ENCODE peak calls at places on chromosomes 12 and 14, in seven cellular contexts. One of them, this sample, is unnamed.

GRCh38 chr12:25761356-25761755 is 197.1 kb upstream of the RASSF8 start:
- DNase-seq in GM23248: no peak
- DNase-seq in HCT116: no peak
- DNase-seq in GM23338: no peak
- DNase-seq in MM.1S: no peak
- DNase-seq in PC-3: peak
- DNase-seq in SK-N-SH: no peak
- DNase-seq in this sample: no peak

GRCh38 chr14:53509227-53509822 is 356.2 kb upstream of the DDHD1 start:
- DNase-seq in GM23248: peak
- DNase-seq in HCT116: no peak
- DNase-seq in GM23338: no peak
- DNase-seq in MM.1S: no peak
- DNase-seq in PC-3: peak
- DNase-seq in SK-N-SH: no peak
- DNase-seq in this sample: peak

GRCh38 chr14:102095871-102096568 is 9.2 kb upstream of the HSP90AA1 start:
- DNase-seq in GM23248: no peak
- DNase-seq in HCT116: no peak
- DNase-seq in GM23338: peak
- DNase-seq in MM.1S: no peak
- DNase-seq in PC-3: no peak
- DNase-seq in SK-N-SH: peak
- DNase-seq in this sample: no peak

GRCh38 chr14:31297701-31298344 is 90.2 kb upstream of the HECTD1 start:
- DNase-seq in GM23248: peak
- DNase-seq in HCT116: no peak
- DNase-seq in GM23338: no peak
- DNase-seq in MM.1S: peak
- DNase-seq in PC-3: peak
- DNase-seq in SK-N-SH: no peak
- DNase-seq in this sample: no peak

GRCh38 chr12:62190921-62191746 is 69.1 kb upstream of the USP15 start:
- DNase-seq in GM23248: peak
- DNase-seq in HCT116: no peak
- DNase-seq in GM23338: peak
- DNase-seq in MM.1S: no peak
- DNase-seq in PC-3: no peak
- DNase-seq in SK-N-SH: peak
- DNase-seq in this sample: peak

GRCh38 chr12:20629414-20630156 is 65.5 kb upstream of the SLCO1C1 start:
- DNase-seq in GM23248: peak
- DNase-seq in HCT116: no peak
- DNase-seq in GM23338: peak
- DNase-seq in MM.1S: peak
- DNase-seq in PC-3: peak
- DNase-seq in SK-N-SH: no peak
- DNase-seq in this sample: peak

GRCh38 chr12:2395352-2395977 is 342.7 kb downstream of the CACNA1C start:
- DNase-seq in GM23248: peak
- DNase-seq in HCT116: peak
- DNase-seq in GM23338: peak
- DNase-seq in MM.1S: peak
- DNase-seq in PC-3: peak
- DNase-seq in SK-N-SH: peak
- DNase-seq in this sample: peak

GRCh38 chr14:71686677-71687076 is 245.6 kb upstream of the RGS6 start:
- DNase-seq in GM23248: peak
- DNase-seq in HCT116: no peak
- DNase-seq in GM23338: no peak
- DNase-seq in MM.1S: no peak
- DNase-seq in PC-3: no peak
- DNase-seq in SK-N-SH: no peak
- DNase-seq in this sample: peak

GRCh38 chr12:47549258-47549657 is 156.6 kb downstream of the RPAP3 start:
- DNase-seq in GM23248: no peak
- DNase-seq in HCT116: no peak
- DNase-seq in GM23338: no peak
- DNase-seq in MM.1S: no peak
- DNase-seq in PC-3: peak
- DNase-seq in SK-N-SH: no peak
- DNase-seq in this sample: no peak

GRCh38 chr12:59651230-59651920 is 55.5 kb downstream of the SLC16A7 start:
- DNase-seq in GM23248: peak
- DNase-seq in HCT116: no peak
- DNase-seq in GM23338: no peak
- DNase-seq in MM.1S: no peak
- DNase-seq in PC-3: peak
- DNase-seq in SK-N-SH: no peak
- DNase-seq in this sample: peak

GRCh38 chr14:50028458-50028857 is 87.9 kb downstream of the VCPKMT start:
- DNase-seq in GM23248: no peak
- DNase-seq in HCT116: no peak
- DNase-seq in GM23338: no peak
- DNase-seq in MM.1S: no peak
- DNase-seq in PC-3: no peak
- DNase-seq in SK-N-SH: no peak
- DNase-seq in this sample: no peak

GRCh38 chr12:105723534-105723933 is 393.0 kb downstream of the C12orf75 start:
- DNase-seq in GM23248: no peak
- DNase-seq in HCT116: no peak
- DNase-seq in GM23338: no peak
- DNase-seq in MM.1S: no peak
- DNase-seq in PC-3: no peak
- DNase-seq in SK-N-SH: no peak
- DNase-seq in this sample: no peak

GRCh38 chr12:109621864-109622485 is 48.4 kb downstream of the MVK start:
- DNase-seq in GM23248: no peak
- DNase-seq in HCT116: no peak
- DNase-seq in GM23338: peak
- DNase-seq in MM.1S: no peak
- DNase-seq in PC-3: no peak
- DNase-seq in SK-N-SH: peak
- DNase-seq in this sample: no peak

GRCh38 chr14:37550511-37550910 is 44.5 kb downstream of the FOXA1 start:
- DNase-seq in GM23248: peak
- DNase-seq in HCT116: no peak
- DNase-seq in GM23338: no peak
- DNase-seq in MM.1S: no peak
- DNase-seq in PC-3: peak
- DNase-seq in SK-N-SH: no peak
- DNase-seq in this sample: no peak

GRCh38 chr14:52700701-52701172 is 5.4 kb upstream of the ERO1A start:
- DNase-seq in GM23248: no peak
- DNase-seq in HCT116: peak
- DNase-seq in GM23338: no peak
- DNase-seq in MM.1S: no peak
- DNase-seq in PC-3: peak
- DNase-seq in SK-N-SH: no peak
- DNase-seq in this sample: peak

GRCh38 chr12:6829532-6830220 is 1.5 kb downstream of the P3H3 start:
- DNase-seq in GM23248: peak
- DNase-seq in HCT116: peak
- DNase-seq in GM23338: no peak
- DNase-seq in MM.1S: no peak
- DNase-seq in PC-3: no peak
- DNase-seq in SK-N-SH: peak
- DNase-seq in this sample: no peak

GRCh38 chr14:81751198-81751597 is 217.5 kb upstream of the SEL1L start:
- DNase-seq in GM23248: no peak
- DNase-seq in HCT116: no peak
- DNase-seq in GM23338: no peak
- DNase-seq in MM.1S: peak
- DNase-seq in PC-3: no peak
- DNase-seq in SK-N-SH: no peak
- DNase-seq in this sample: no peak

GRCh38 chr14:97033556-97034081 is 236.4 kb downstream of the VRK1 start:
- DNase-seq in GM23248: no peak
- DNase-seq in HCT116: no peak
- DNase-seq in GM23338: peak
- DNase-seq in MM.1S: no peak
- DNase-seq in PC-3: no peak
- DNase-seq in SK-N-SH: peak
- DNase-seq in this sample: no peak

GRCh38 chr14:73633115-73633514 is 11.7 kb upstream of the DNAL1 start:
- DNase-seq in GM23248: no peak
- DNase-seq in HCT116: no peak
- DNase-seq in GM23338: no peak
- DNase-seq in MM.1S: peak
- DNase-seq in PC-3: no peak
- DNase-seq in SK-N-SH: no peak
- DNase-seq in this sample: no peak

GRCh38 chr12:102567031-102567985 is 86.9 kb upstream of the IGF1 start:
- DNase-seq in GM23248: peak
- DNase-seq in HCT116: no peak
- DNase-seq in GM23338: no peak
- DNase-seq in MM.1S: no peak
- DNase-seq in PC-3: peak
- DNase-seq in SK-N-SH: peak
- DNase-seq in this sample: no peak

GRCh38 chr12:16606201-16606849 is 363 bp upstream of the LMO3 start:
- DNase-seq in GM23248: peak
- DNase-seq in HCT116: no peak
- DNase-seq in GM23338: peak
- DNase-seq in MM.1S: peak
- DNase-seq in PC-3: peak
- DNase-seq in SK-N-SH: peak
- DNase-seq in this sample: peak

GRCh38 chr12:16604853-16605252 is 1.1 kb downstream of the LMO3 start:
- DNase-seq in GM23248: no peak
- DNase-seq in HCT116: no peak
- DNase-seq in GM23338: peak
- DNase-seq in MM.1S: no peak
- DNase-seq in PC-3: no peak
- DNase-seq in SK-N-SH: peak
- DNase-seq in this sample: no peak

GRCh38 chr12:16606117-16606200 is at the start of gene LMO3:
- DNase-seq in GM23248: no peak
- DNase-seq in HCT116: no peak
- DNase-seq in GM23338: no peak
- DNase-seq in MM.1S: no peak
- DNase-seq in PC-3: no peak
- DNase-seq in SK-N-SH: no peak
- DNase-seq in this sample: no peak

GRCh38 chr12:16606936-16607335 is 974 bp upstream of the LMO3 start:
- DNase-seq in GM23248: no peak
- DNase-seq in HCT116: no peak
- DNase-seq in GM23338: peak
- DNase-seq in MM.1S: no peak
- DNase-seq in PC-3: no peak
- DNase-seq in SK-N-SH: no peak
- DNase-seq in this sample: no peak

GRCh38 chr12:16605666-16606116 is 271 bp downstream of the LMO3 start:
- DNase-seq in GM23248: peak
- DNase-seq in HCT116: no peak
- DNase-seq in GM23338: peak
- DNase-seq in MM.1S: peak
- DNase-seq in PC-3: peak
- DNase-seq in SK-N-SH: peak
- DNase-seq in this sample: no peak
- H3K4me2 ChIP-seq in GM23248: peak
- H3K4me2 ChIP-seq in HCT116: no peak
- H3K4me2 ChIP-seq in GM23338: peak
- H3K4me2 ChIP-seq in MM.1S: peak
- H3K4me2 ChIP-seq in PC-3: peak
- H3K4me2 ChIP-seq in SK-N-SH: peak
- H3K4me2 ChIP-seq in this sample: peak

GRCh38 chr12:37720846-37721245 is 595.7 kb upstream of the ALG10B start:
- DNase-seq in GM23248: no peak
- DNase-seq in HCT116: no peak
- DNase-seq in GM23338: no peak
- DNase-seq in MM.1S: no peak
- DNase-seq in PC-3: no peak
- DNase-seq in SK-N-SH: no peak
- DNase-seq in this sample: no peak
- TF ChIP-seq EZH2phosphoT487 in GM23248: no peak
- TF ChIP-seq EZH2phosphoT487 in HCT116: no peak
- TF ChIP-seq EZH2phosphoT487 in GM23338: no peak
- TF ChIP-seq EZH2phosphoT487 in MM.1S: no peak
- TF ChIP-seq EZH2phosphoT487 in PC-3: no peak
- TF ChIP-seq EZH2phosphoT487 in SK-N-SH: no peak
- TF ChIP-seq EZH2phosphoT487 in this sample: no peak

GRCh38 chr14:34711808-34712712 is 2.3 kb downstream of the CFL2 start:
- DNase-seq in GM23248: peak
- DNase-seq in HCT116: no peak
- DNase-seq in GM23338: no peak
- DNase-seq in MM.1S: no peak
- DNase-seq in PC-3: no peak
- DNase-seq in SK-N-SH: no peak
- DNase-seq in this sample: no peak
- H3K4me2 ChIP-seq in GM23248: peak
- H3K4me2 ChIP-seq in HCT116: peak
- H3K4me2 ChIP-seq in GM23338: no peak
- H3K4me2 ChIP-seq in MM.1S: peak
- H3K4me2 ChIP-seq in PC-3: peak
- H3K4me2 ChIP-seq in SK-N-SH: peak
- H3K4me2 ChIP-seq in this sample: peak

GRCh38 chr12:121596526-121596925 is 15.7 kb upstream of the KDM2B start:
- DNase-seq in GM23248: no peak
- DNase-seq in HCT116: no peak
- DNase-seq in GM23338: no peak
- DNase-seq in MM.1S: no peak
- DNase-seq in PC-3: no peak
- DNase-seq in SK-N-SH: no peak
- DNase-seq in this sample: no peak

GRCh38 chr12:121595520-121595919 is 14.7 kb upstream of the KDM2B start:
- DNase-seq in GM23248: no peak
- DNase-seq in HCT116: no peak
- DNase-seq in GM23338: no peak
- DNase-seq in MM.1S: no peak
- DNase-seq in PC-3: no peak
- DNase-seq in SK-N-SH: peak
- DNase-seq in this sample: no peak

GRCh38 chr12:121592323-121592722 is 11.5 kb upstream of the KDM2B start:
- DNase-seq in GM23248: no peak
- DNase-seq in HCT116: no peak
- DNase-seq in GM23338: no peak
- DNase-seq in MM.1S: no peak
- DNase-seq in PC-3: no peak
- DNase-seq in SK-N-SH: no peak
- DNase-seq in this sample: no peak

DNA sequence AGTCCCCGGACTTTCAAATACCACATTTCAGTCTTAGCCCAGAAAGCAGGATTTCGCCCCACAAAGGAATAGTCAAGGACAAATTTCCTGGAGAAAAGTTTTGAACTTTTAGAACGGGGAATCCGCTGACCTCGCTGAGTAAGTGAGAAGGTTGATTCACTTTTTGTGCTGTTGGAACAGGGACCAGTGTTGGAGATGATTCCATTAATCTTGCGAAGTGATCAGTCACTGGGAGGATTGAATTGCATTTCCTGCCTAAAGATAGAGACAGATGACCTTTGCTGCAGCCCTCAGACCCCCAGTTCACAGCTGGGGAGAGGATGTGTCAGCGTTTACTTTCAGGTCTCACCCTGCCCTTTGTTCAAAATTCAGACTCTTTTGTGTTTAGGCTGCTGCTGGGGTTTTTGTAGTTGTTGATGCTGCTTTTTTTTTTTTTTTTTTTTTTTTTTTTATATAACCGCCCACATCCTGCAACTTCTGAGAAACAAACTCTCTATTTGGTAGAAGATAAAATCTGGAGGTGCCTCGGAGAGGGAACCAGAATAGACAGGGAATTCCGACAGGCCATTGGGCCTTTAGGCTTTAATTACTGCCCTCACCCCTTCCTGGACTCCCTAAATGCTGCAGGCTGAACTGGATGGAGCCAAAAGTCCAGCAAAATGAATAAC is 9.8 kb upstream of the KDM2B start:
- DNase-seq in GM23248: peak
- DNase-seq in HCT116: no peak
- DNase-seq in GM23338: peak
- DNase-seq in MM.1S: peak
- DNase-seq in PC-3: no peak
- DNase-seq in SK-N-SH: no peak
- DNase-seq in this sample: no peak
- TF ChIP-seq EZH2phosphoT487 in GM23248: no peak
- TF ChIP-seq EZH2phosphoT487 in HCT116: no peak
- TF ChIP-seq EZH2phosphoT487 in GM23338: no peak
- TF ChIP-seq EZH2phosphoT487 in MM.1S: no peak
- TF ChIP-seq EZH2phosphoT487 in PC-3: no peak
- TF ChIP-seq EZH2phosphoT487 in SK-N-SH: no peak
- TF ChIP-seq EZH2phosphoT487 in this sample: no peak

This sample was measured in hepatocyte.